ENCODE peak calls at places on chromosome 18, in nine cellular contexts. A is ovary, M is aorta, Z is endodermal cell, V is astrocyte of the spinal cord, F is spleen, G is foreskin fibroblast, Y is esophagus squamous epithelium, U is skeletal muscle cell. C is an unnamed sample.

GRCh38 chr18:7336616-7337015 is 105.7 kb downstream of the LRRC30 start:
- DNase-seq in Z (no peak), F (no peak), G (no peak), M (no peak), V (no peak), A (no peak), U (no peak), Y (no peak), C (no peak)

GRCh38 chr18:23523429-23524212 is 20.3 kb downstream of the RMC1 start:
- DNase-seq in A (no peak), Z (no peak), V (peak; percentile 63), F (no peak), Y (no peak), M (no peak), G (peak; percentile 35), U (no peak), C (no peak)

GRCh38 chr18:48222118-48222517 is 187.1 kb downstream of the ZBTB7C start:
- DNase-seq in U (peak; percentile 6), M (no peak), A (no peak), F (no peak), Y (no peak), V (no peak), Z (no peak), G (peak; percentile 4), C (peak; percentile 40)

GRCh38 chr18:39396168-39396567 is 1830.6 kb upstream of the CELF4 start:
- DNase-seq in V (no peak), F (no peak), M (no peak), A (no peak), G (no peak), Y (no peak), U (no peak), Z (no peak), C (no peak)

GRCh38 chr18:51399491-51400122 is 202.1 kb upstream of the MEX3C start:
- DNase-seq in Z (no peak), Y (no peak), U (no peak), V (no peak), M (no peak), A (no peak), G (no peak), F (no peak), C (no peak)

GRCh38 chr18:22314406-22314805 is 103.3 kb downstream of the CTAGE1 start:
- DNase-seq in U (peak; percentile 93), G (peak; percentile 77), V (peak; percentile 85), Z (no peak), Y (no peak), M (peak; percentile 66), F (no peak), A (no peak), C (no peak)

GRCh38 chr18:25832008-25832604 is 258.3 kb downstream of the SS18 start:
- DNase-seq in A (peak; percentile 39), M (no peak), U (peak; percentile 36), V (peak; percentile 69), Z (peak; percentile 87), Y (no peak), G (peak; percentile 59), F (no peak), C (peak; percentile 62)

GRCh38 chr18:22347624-22348511 is 69.8 kb downstream of the CTAGE1 start:
- DNase-seq in V (peak; percentile 29), Y (no peak), G (no peak), A (peak; percentile 62), F (no peak), M (no peak), U (no peak), Z (peak; percentile 75), C (no peak)

GRCh38 chr18:63850010-63850409 is 37.5 kb upstream of the SERPINB2 start:
- DNase-seq in Y (no peak), F (no peak), V (no peak), G (peak; percentile 61), A (no peak), Z (peak; percentile 78), M (no peak), U (peak; percentile 14), C (peak; percentile 10)

GRCh38 chr18:55524353-55525123 is 63.5 kb downstream of the TCF4 start:
- DNase-seq in M (no peak), G (no peak), A (no peak), Y (no peak), F (no peak), U (no peak), Z (no peak), V (no peak), C (no peak)

GRCh38 chr18:28594034-28594433 is 417.1 kb upstream of the CDH2 start:
- DNase-seq in A (no peak), Y (no peak), G (peak; percentile 41), M (no peak), V (peak; percentile 12), U (no peak), Z (no peak), F (no peak), C (no peak)

GRCh38 chr18:32893915-32894314 is 121.1 kb upstream of the KLHL14 start:
- DNase-seq in M (no peak), F (no peak), Y (no peak), A (no peak), Z (no peak), U (no peak), G (no peak), V (no peak), C (peak; percentile 1)

GRCh38 chr18:29660777-29661176 is 1381.8 kb downstream of the DSC3 start:
- DNase-seq in A (no peak), V (no peak), Z (no peak), Y (no peak), U (no peak), G (no peak), M (no peak), F (no peak), C (no peak)

DNA sequence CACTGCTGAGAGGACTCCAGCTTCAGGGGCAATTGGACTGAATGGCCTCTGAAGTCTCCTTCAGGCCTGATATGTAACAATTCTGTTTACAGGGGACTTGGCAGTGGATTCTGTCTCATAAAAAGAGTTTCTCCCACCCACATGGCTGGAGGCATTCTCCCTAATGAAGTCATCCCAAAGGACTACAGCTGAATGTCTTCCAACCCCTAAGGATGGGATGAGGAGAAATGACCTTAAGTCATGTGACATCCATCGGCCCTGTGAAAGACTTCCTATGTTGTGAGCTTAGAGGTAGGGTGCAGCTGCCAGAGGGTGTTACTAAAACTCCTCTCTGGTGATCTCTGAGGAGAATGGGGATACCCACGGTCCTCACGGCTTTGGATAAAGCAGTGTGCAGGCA is 27.0 kb upstream of the SLC14A2 start:
- DNase-seq in G (peak; percentile 60), V (peak; percentile 63), Y (no peak), Z (no peak), A (no peak), M (no peak), U (peak; percentile 33), F (no peak), C (no peak)
- H3K4me3 ChIP-seq in G (no peak overlapping the region), V (no peak overlapping the region), Y (no peak overlapping the region), Z (no peak overlapping the region), A (no peak overlapping the region), M (no peak overlapping the region), U (no peak overlapping the region), F (no peak overlapping the region), C (no peak overlapping the region)

GRCh38 chr18:50307738-50308470 is 20.4 kb upstream of the CXXC1 start:
- DNase-seq in A (peak; percentile 85), G (peak; percentile 89), M (peak; percentile 96), Y (peak; percentile 68), F (peak; percentile 96), Z (peak; percentile 94), U (peak; percentile 67), V (peak; percentile 87), C (peak; percentile 94)

GRCh38 chr18:50307400-50307737 is 19.9 kb upstream of the CXXC1 start:
- DNase-seq in F (no peak), U (no peak), V (no peak), M (no peak), G (no peak), Y (no peak), A (no peak), Z (no peak), C (no peak)

GRCh38 chr18:50311573-50312106 is 24.1 kb upstream of the CXXC1 start:
- DNase-seq in Y (no peak), U (no peak), Z (no peak), F (no peak), M (no peak), V (no peak), A (no peak), G (no peak), C (no peak)

GRCh38 chr18:50310080-50310479 is 22.6 kb upstream of the CXXC1 start:
- DNase-seq in A (no peak), Y (no peak), F (no peak), M (no peak), G (no peak), U (no peak), Z (no peak), V (no peak), C (no peak)

GRCh38 chr18:50306944-50307343 is 19.5 kb upstream of the CXXC1 start:
- DNase-seq in U (no peak), M (no peak), Y (no peak), A (peak; percentile 40), V (peak; percentile 74), G (no peak), Z (no peak), F (no peak), C (no peak)
- H3K4me3 ChIP-seq in U (peak overlapping the region; percentile 58), M (no peak overlapping the region), Y (no peak overlapping the region), A (peak overlapping the region; percentile 40), V (no peak overlapping the region), G (peak overlapping the region; percentile 48), Z (peak overlapping the region; percentile 80), F (peak overlapping the region; percentile 70), C (peak overlapping the region; percentile 59)

DNA sequence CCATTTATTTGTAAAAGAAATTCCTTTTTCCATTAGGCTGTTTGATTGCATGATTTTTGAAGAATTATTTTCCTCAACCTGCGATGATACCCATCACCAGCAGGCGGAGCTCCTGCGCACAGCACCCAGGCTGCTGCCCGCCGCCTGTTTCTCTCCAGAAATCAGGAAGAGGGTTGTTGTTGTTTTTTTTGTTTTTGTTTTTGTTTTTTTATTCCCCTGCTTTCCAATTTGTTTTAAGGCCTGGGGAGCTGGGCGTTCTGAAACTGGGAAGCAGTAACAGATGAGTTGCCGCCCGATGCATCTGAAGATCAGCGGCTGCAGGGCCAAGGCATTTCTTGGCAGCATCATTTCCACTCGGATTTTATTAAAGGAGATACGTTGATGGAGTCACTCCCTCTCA is 132.1 kb downstream of the MBP start:
- DNase-seq in V (peak; percentile 46), Y (no peak), F (peak; percentile 89), U (no peak), M (peak; percentile 69), Z (peak; percentile 77), G (peak; percentile 27), A (peak; percentile 66), C (peak; percentile 82)
- H3K4me3 ChIP-seq in V (no peak overlapping the region), Y (no peak overlapping the region), F (peak overlapping the region; percentile 23), U (peak overlapping the region; percentile 23), M (peak overlapping the region; percentile 29), Z (no peak overlapping the region), G (peak overlapping the region; percentile 32), A (no peak overlapping the region), C (no peak overlapping the region)

DNA sequence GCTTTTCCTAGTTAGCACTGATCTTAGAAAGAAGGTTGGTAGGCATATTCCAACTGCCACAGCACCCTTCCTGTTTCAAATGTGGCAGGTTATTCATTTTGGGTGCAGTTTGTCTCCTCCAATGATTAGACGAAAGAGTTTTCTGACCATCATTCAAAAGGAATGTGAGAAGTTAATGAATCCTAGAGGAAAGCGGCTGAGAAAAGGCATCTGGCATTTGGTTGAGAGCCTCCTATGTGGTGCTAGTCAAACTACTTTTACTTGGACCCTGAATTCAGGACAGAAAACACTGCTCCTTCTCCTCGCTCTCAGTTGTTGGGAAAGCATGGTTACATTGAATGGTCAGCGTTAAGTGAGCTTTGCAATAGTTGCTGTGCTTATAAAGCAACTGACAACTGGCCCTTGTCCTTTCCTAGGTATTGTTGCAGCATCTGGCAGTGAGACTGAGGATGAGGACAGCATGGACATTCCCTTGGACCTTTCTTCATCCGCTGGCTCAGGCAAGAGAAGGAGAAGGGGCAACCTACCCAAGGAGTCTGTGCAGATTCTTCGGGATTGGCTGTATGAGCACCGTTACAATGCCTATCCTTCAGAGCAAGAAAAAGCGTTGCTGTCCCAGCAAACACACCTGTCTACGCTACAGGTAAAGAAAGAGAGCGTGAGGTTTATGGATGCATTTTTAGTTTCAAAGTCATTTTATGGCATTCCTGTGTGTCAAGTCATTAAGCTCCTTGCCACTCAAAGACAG is 6.1 kb downstream of the TGIF1 start:
- DNase-seq in V (peak; percentile 64), A (no peak), F (no peak), M (no peak), Z (no peak), G (no peak), U (no peak), Y (no peak), C (no peak)
- H3K4me3 ChIP-seq in V (no peak overlapping the region), A (no peak overlapping the region), F (no peak overlapping the region), M (no peak overlapping the region), Z (peak overlapping the region; percentile 100), G (no peak overlapping the region), U (peak overlapping the region; percentile 2), Y (no peak overlapping the region), C (no peak overlapping the region)

C was measured in SK-N-SH.